ENCODE peak calls at places on chromosomes 13 and 19, in eight cellular contexts. F is activated naive CD4-positive, alpha-beta T cell; C is left lobe of liver; O is T-helper 2 cell treated with Interferon-gamma antibody and Interleukin-4, amounts not matched to agents 5 μg/mL and 100 μg/mL, for 36 hours; M is HFFc6; B is fibroblast of lung; I is NCI-H2171 treated with DMSO at 0.1 percent for 48 hours; Y is GM20000. Z is an unnamed sample.

GRCh38 chr13:77579971-77580370 is 44.5 kb downstream of the SCEL start:
- DNase-seq in F (no peak), C (no peak), O (no peak), M (no peak), B (no peak), I (peak; percentile 98), Y (no peak), Z (peak; percentile 87)

GRCh38 chr19:45496349-45496953 is 396 bp downstream of the RTN2 start:
- DNase-seq in F (no peak), C (peak; percentile 57), O (peak; percentile 45), M (no peak), B (no peak), I (no peak), Y (peak; percentile 58), Z (no peak)

GRCh38 chr13:33649212-33649917 is 168.6 kb upstream of the RFC3 start:
- DNase-seq in F (no peak), C (no peak), O (no peak), M (peak; percentile 35), B (peak; percentile 20), I (no peak), Y (no peak), Z (no peak)

GRCh38 chr19:31515931-31516330 is 166.7 kb upstream of the TSHZ3 start:
- DNase-seq in F (no peak), C (no peak), O (no peak), M (no peak), B (peak; percentile 55), I (no peak), Y (no peak), Z (no peak)

GRCh38 chr19:18399008-18399407 is 1.6 kb upstream of the LRRC25 start:
- DNase-seq in F (no peak), C (peak; percentile 92), O (no peak), M (peak; percentile 68), B (peak; percentile 68), I (no peak), Y (no peak), Z (no peak)

GRCh38 chr19:1252221-1252817 is 3.9 kb downstream of the MIDN start:
- DNase-seq in F (no peak), C (peak; percentile 83), O (peak; percentile 68), M (peak; percentile 95), B (peak; percentile 98), I (no peak), Y (peak; percentile 72), Z (no peak)

GRCh38 chr19:50486823-50487515 is 10.3 kb upstream of the GARIN5A start:
- DNase-seq in F (peak; percentile 37), C (no peak), O (peak; percentile 37), M (peak; percentile 41), B (peak; percentile 44), I (peak; percentile 59), Y (no peak), Z (no peak)

GRCh38 chr13:94481966-94482365 is 2.5 kb upstream of the DCT start:
- DNase-seq in F (no peak), C (no peak), O (no peak), M (peak; percentile 49), B (peak; percentile 80), I (no peak), Y (no peak), Z (no peak)

GRCh38 chr13:66036024-66036614 is 1194.0 kb downstream of the PCDH9 start:
- DNase-seq in F (no peak), C (no peak), O (no peak), M (no peak), B (no peak), I (no peak), Y (no peak), Z (peak; percentile 38)

GRCh38 chr19:55080121-55080914 is 4.6 kb downstream of the EPS8L1 start:
- DNase-seq in F (no peak), C (no peak), O (peak; percentile 72), M (no peak), B (peak; percentile 59), I (peak; percentile 91), Y (peak; percentile 88), Z (no peak)

GRCh38 chr13:51246005-51246404 is 23.8 kb downstream of the FAM124A start:
- DNase-seq in F (no peak), C (no peak), O (no peak), M (no peak), B (no peak), I (peak; percentile 10), Y (no peak), Z (no peak)

GRCh38 chr13:80877944-80878241 is 537.0 kb upstream of the SPRY2 start:
- DNase-seq in F (no peak), C (no peak), O (no peak), M (no peak), B (no peak), I (no peak), Y (no peak), Z (no peak)

GRCh38 chr13:76462003-76462402 is 424.2 kb downstream of the KCTD12 start:
- DNase-seq in F (no peak), C (no peak), O (no peak), M (no peak), B (peak; percentile 70), I (peak; percentile 42), Y (no peak), Z (no peak)

GRCh38 chr19:50556236-50557008 is 11.8 kb downstream of the LRRC4B start:
- DNase-seq in F (peak; percentile 71), C (peak; percentile 58), O (peak; percentile 76), M (peak; percentile 55), B (peak; percentile 58), I (peak; percentile 63), Y (peak; percentile 90), Z (no peak)

GRCh38 chr19:30630289-30631034 is 258.3 kb downstream of the ZNF536 start:
- DNase-seq in F (no peak), C (no peak), O (no peak), M (no peak), B (no peak), I (peak; percentile 72), Y (no peak), Z (no peak)

GRCh38 chr13:38686635-38687245 is at the start of gene FREM2:
- DNase-seq in F (no peak), C (peak; percentile 55), O (no peak), M (no peak), B (peak; percentile 30), I (no peak), Y (no peak), Z (peak; percentile 37)

GRCh38 chr13:72585254-72585653 is 142.2 kb downstream of the MZT1 start:
- DNase-seq in F (no peak), C (no peak), O (no peak), M (no peak), B (peak; percentile 4), I (no peak), Y (no peak), Z (no peak)

GRCh38 chr19:13063461-13064091 is 39.1 kb downstream of the LYL1 start:
- DNase-seq in F (no peak), C (no peak), O (no peak), M (no peak), B (no peak), I (no peak), Y (no peak), Z (no peak)

GRCh38 chr19:35844482-35845214 is 7.7 kb downstream of the NPHS1 start:
- DNase-seq in F (no peak), C (no peak), O (no peak), M (no peak), B (no peak), I (no peak), Y (no peak), Z (no peak)

GRCh38 chr19:2051771-2052704 is 994 bp upstream of the MKNK2 start:
- DNase-seq in F (no peak), C (peak; percentile 88), O (no peak), M (no peak), B (peak; percentile 67), I (no peak), Y (no peak), Z (no peak)

GRCh38 chr19:1026189-1027019 is at the start of gene CNN2:
- DNase-seq in F (peak; percentile 23), C (peak; percentile 87), O (peak; percentile 81), M (peak; percentile 46), B (peak; percentile 77), I (peak; percentile 33), Y (peak; percentile 90), Z (no peak)

GRCh38 chr19:34313188-34313587 is 51.8 kb upstream of the GPI start:
- DNase-seq in F (no peak), C (no peak), O (no peak), M (peak; percentile 37), B (peak; percentile 52), I (no peak), Y (no peak), Z (no peak)

GRCh38 chr13:59746291-59746962 is 417.3 kb downstream of the DIAPH3 start:
- DNase-seq in F (no peak), C (no peak), O (no peak), M (peak; percentile 66), B (peak; percentile 18), I (no peak), Y (no peak), Z (no peak)

GRCh38 chr19:43719378-43719868 is 3.5 kb downstream of the IRGC start:
- DNase-seq in F (no peak), C (no peak), O (no peak), M (no peak), B (no peak), I (no peak), Y (no peak), Z (no peak)

GRCh38 chr19:18429717-18430416 is 8.1 kb downstream of the ISYNA1 start:
- DNase-seq in F (no peak), C (no peak), O (no peak), M (no peak), B (no peak), I (no peak), Y (no peak), Z (no peak)

GRCh38 chr13:108551674-108552073 is 77.7 kb upstream of the MYO16 start:
- DNase-seq in F (no peak), C (no peak), O (no peak), M (no peak), B (peak; percentile 2), I (no peak), Y (no peak), Z (no peak)

GRCh38 chr19:18157465-18158063 is 4.6 kb downstream of the PIK3R2 start:
- DNase-seq in F (no peak), C (no peak), O (no peak), M (no peak), B (no peak), I (peak; percentile 95), Y (no peak), Z (peak; percentile 67)

GRCh38 chr19:46413262-46414031 is at the start of gene CCDC8:
- DNase-seq in F (no peak), C (no peak), O (no peak), M (peak; percentile 64), B (peak; percentile 98), I (peak; percentile 92), Y (no peak), Z (peak; percentile 72)

Z was measured in NCI-H524 treated with DMSO at 0.1 percent for 48 hours.